ENCODE peak calls at places on chromosomes 13 and 19, in four cellular contexts. U is activated CD8-positive, alpha-beta T cell treated with anti-CD3 and anti-CD28 coated beads, Interleukin-2, amount 10 ng/mL, durations not matched to agents 7 days and 5 days; E is mucosa of gallbladder; C is stimulated activated CD8-positive, alpha-beta memory T cell treated with anti-CD3 and anti-CD28 coated beads, Interleukin-2, amount 100 ng/mL, for 48 hours. J is an unnamed sample.

GRCh38 chr19:18768046-18768771 is 22.9 kb downstream of the COMP start:
- DNase-seq in U (no peak), E (no peak), C (no peak), J (no peak)

GRCh38 chr19:41144403-41144802 is 30.2 kb downstream of the CYP2F1 start:
- DNase-seq in E (peak), U (peak), C (peak), J (peak)

GRCh38 chr13:85347251-85347650 is 452.0 kb downstream of the SLITRK6 start:
- DNase-seq in C (no peak), E (no peak), U (no peak), J (no peak)

GRCh38 chr19:4877753-4878490 is 10.5 kb upstream of the PLIN3 start:
- DNase-seq in E (no peak), C (no peak), U (no peak), J (peak)

GRCh38 chr19:54127688-54128440 is 9.7 kb upstream of the CNOT3 start:
- DNase-seq in U (no peak), C (no peak), E (no peak), J (no peak)

GRCh38 chr19:1910169-1910568 is 5.0 kb downstream of the ADAT3 start:
- DNase-seq in U (no peak), E (no peak), C (no peak), J (no peak)

GRCh38 chr13:101982903-101983302 is 418.9 kb downstream of the FGF14 start:
- DNase-seq in C (no peak), U (no peak), E (no peak), J (no peak)

GRCh38 chr19:52981329-52981728 is 18.6 kb upstream of the ZNF816 start:
- DNase-seq in E (no peak), U (no peak), C (no peak), J (no peak)

GRCh38 chr13:53200498-53201453 is 172.2 kb downstream of the OLFM4 start:
- DNase-seq in U (no peak), E (peak), C (no peak), J (peak)

GRCh38 chr13:95541911-95542484 is 10.5 kb upstream of the CLDN10 start:
- DNase-seq in E (no peak), U (no peak), C (no peak), J (no peak)

GRCh38 chr13:51643114-51643881 is 59.0 kb downstream of the WDFY2 start:
- DNase-seq in C (no peak), E (no peak), U (no peak), J (no peak)

GRCh38 chr13:108594153-108594552 is 35.3 kb upstream of the MYO16 start:
- DNase-seq in C (no peak), U (no peak), E (no peak), J (no peak)

GRCh38 chr13:39326471-39326870 is 276.5 kb downstream of the LHFPL6 start:
- DNase-seq in U (no peak), E (no peak), C (no peak), J (no peak)

GRCh38 chr13:106234656-106235055 is 300.8 kb downstream of the EFNB2 start:
- DNase-seq in U (no peak), E (no peak), C (no peak), J (no peak)

GRCh38 chr19:33905937-33906577 is 109.4 kb downstream of the KCTD15 start:
- DNase-seq in C (no peak), U (no peak), E (peak), J (peak)

GRCh38 chr13:99545979-99546378 is 44.7 kb downstream of the TM9SF2 start:
- DNase-seq in E (no peak), C (no peak), U (no peak), J (no peak)

J was measured in ureter.